ENCODE peak calls at places on chromosomes 6 and 20, in four cellular contexts. R, N, X and V are unnamed samples.

GRCh38 chr20:15555913-15556312 is 1017.3 kb downstream of the KIF16B start:
- DNase-seq in R (no peak), N (no peak), X (no peak), V (no peak)

GRCh38 chr6:170421921-170422320 is 115.4 kb downstream of the FAM120B start:
- DNase-seq in R (no peak), N (no peak), X (no peak), V (no peak)

GRCh38 chr6:122202576-122203137 is 196.8 kb upstream of the HSF2 start:
- DNase-seq in R (no peak), N (no peak), X (no peak), V (no peak)

GRCh38 chr6:119355157-119355556 is 5.6 kb upstream of the MAN1A1 start:
- DNase-seq in R (no peak), N (no peak), X (no peak), V (no peak)

GRCh38 chr20:16539280-16539679 is 34.0 kb downstream of the KIF16B start:
- DNase-seq in R (no peak), N (no peak), X (no peak), V (no peak)

GRCh38 chr6:122649701-122650100 is 39.5 kb downstream of the PKIB start:
- DNase-seq in R (no peak), N (no peak), X (no peak), V (no peak)

GRCh38 chr20:49792006-49792405 is 20.6 kb upstream of the SLC9A8 start:
- DNase-seq in R (no peak), N (no peak), X (no peak), V (no peak)

GRCh38 chr20:14569631-14570030 is 232.2 kb upstream of the FLRT3 start:
- DNase-seq in R (no peak), N (no peak), X (no peak), V (no peak)

GRCh38 chr6:170445984-170446383 is 107.1 kb downstream of the PSMB1 start:
- DNase-seq in R (no peak), N (no peak), X (no peak), V (no peak)

GRCh38 chr20:39822667-39823066 is 860.5 kb downstream of the DHX35 start:
- DNase-seq in R (no peak), N (no peak), X (no peak), V (no peak)

GRCh38 chr6:7276199-7276524 is 36.8 kb downstream of the SSR1 start:
- DNase-seq in R (no peak), N (no peak), X (no peak), V (no peak)

GRCh38 chr20:14295812-14296211 is 41.6 kb downstream of the FLRT3 start:
- DNase-seq in R (no peak), N (no peak), X (no peak), V (no peak)

GRCh38 chr6:158131926-158132325 is 36.1 kb downstream of the SERAC1 start:
- DNase-seq in R (no peak), N (no peak), X (no peak), V (peak)

GRCh38 chr20:39049684-39050554 is 87.8 kb downstream of the DHX35 start:
- DNase-seq in R (peak), N (peak), X (peak), V (peak)

GRCh38 chr6:11675610-11676009 is 103.0 kb downstream of the ADTRP start:
- DNase-seq in R (no peak), N (no peak), X (no peak), V (no peak)

GRCh38 chr6:127762284-127762683 is 138.6 kb downstream of the THEMIS start:
- DNase-seq in R (no peak), N (no peak), X (no peak), V (no peak)

GRCh38 chr6:53928641-53929339 is 134.0 kb downstream of the LRRC1 start:
- DNase-seq in R (no peak), N (no peak), X (peak), V (no peak)

GRCh38 chr6:115091461-115091860 is 748.6 kb upstream of the HS3ST5 start:
- DNase-seq in R (peak), N (no peak), X (no peak), V (no peak)

GRCh38 chr6:64259372-64259771 is 623.8 kb downstream of the PHF3 start:
- DNase-seq in R (no peak), N (no peak), X (no peak), V (no peak)

GRCh38 chr6:122872311-122872710 is 83.3 kb downstream of the SMPDL3A start:
- DNase-seq in R (no peak), N (no peak), X (no peak), V (no peak)

GRCh38 chr6:16420715-16421461 is 182.5 kb downstream of the GMPR start:
- DNase-seq in R (no peak), N (no peak), X (no peak), V (peak)

GRCh38 chr6:57313009-57313408 is 4.4 kb upstream of the PRIM2 start:
- DNase-seq in R (no peak), N (no peak), X (no peak), V (no peak)

GRCh38 chr6:40874495-40874894 is 164.5 kb downstream of the UNC5CL start:
- DNase-seq in R (no peak), N (no peak), X (no peak), V (no peak)

GRCh38 chr20:40744494-40745175 is 55.6 kb upstream of the MAFB start:
- DNase-seq in R (no peak), N (no peak), X (no peak), V (no peak)

GRCh38 chr6:100810015-100810414 is 71.1 kb downstream of the ASCC3 start:
- DNase-seq in R (no peak), N (no peak), X (no peak), V (no peak)

GRCh38 chr20:35994994-35995453 is 26.6 kb downstream of the CNBD2 start:
- DNase-seq in R (peak), N (peak), X (peak), V (peak)

GRCh38 chr6:158311193-158311592 is 1.1 kb upstream of the TULP4 start:
- DNase-seq in R (no peak), N (no peak), X (no peak), V (no peak)

GRCh38 chr6:12962995-12963394 is 246.4 kb downstream of the PHACTR1 start:
- DNase-seq in R (no peak), N (no peak), X (no peak), V (no peak)

GRCh38 chr6:166115609-166116008 is 52.0 kb downstream of the TBXT start:
- DNase-seq in R (no peak), N (no peak), X (no peak), V (no peak)

GRCh38 chr6:41027799-41028617 is 11.0 kb downstream of the UNC5CL start:
- DNase-seq in R (peak), N (peak), X (peak), V (peak)

GRCh38 chr6:134908906-134909516 is 40.9 kb downstream of the ALDH8A1 start:
- DNase-seq in R (peak), N (peak), X (peak), V (peak)

GRCh38 chr20:58228103-58228483 is 360 bp downstream of the ANKRD60 start:
- DNase-seq in R (no peak), N (no peak), X (no peak), V (no peak)

GRCh38 chr6:32222333-32223230 is 1.3 kb downstream of the NOTCH4 start:
- DNase-seq in R (no peak), N (no peak), X (no peak), V (no peak)

GRCh38 chr20:61803903-61804804 is 261.5 kb downstream of the TAF4 start:
- DNase-seq in R (no peak), N (no peak), X (no peak), V (no peak)